ENCODE peak calls at places on chromosomes 12 and 14, in four cellular contexts. F is anterior cingulate cortex; P is HCEC 1CT; E is stimulated activated CD4-positive, alpha-beta T cell treated with anti-CD3 and anti-CD28 coated beads, Interleukin-2, amount 100 ng/mL, for 48 hours. J is an unnamed sample.

GRCh38 chr14:68146812-68147211 is 327.2 kb downstream of the RAD51B start:
- DNase-seq in E (no peak), P (peak; percentile 98), F (no peak), J (peak; percentile 96)

GRCh38 chr14:67166450-67166853 is 22.8 kb upstream of the GARIN2 start:
- DNase-seq in P (peak; percentile 41), F (peak; percentile 34), E (peak; percentile 30), J (peak; percentile 68)

GRCh38 chr14:36223558-36223957 is 47.0 kb upstream of the PTCSC3 start:
- DNase-seq in P (no peak), E (no peak), F (no peak), J (no peak)

GRCh38 chr14:93044601-93045000 is 71.1 kb downstream of the ITPK1 start:
- DNase-seq in P (no peak), F (no peak), E (no peak), J (no peak)

GRCh38 chr14:31326111-31326510 is 94.2 kb downstream of the HEATR5A start:
- DNase-seq in F (no peak), E (no peak), P (peak; percentile 53), J (peak; percentile 51)

GRCh38 chr12:98745578-98746391 is 100.7 kb downstream of the APAF1 start:
- DNase-seq in E (peak; percentile 20), F (no peak), P (no peak), J (no peak)

GRCh38 chr12:66707002-66707697 is 28.3 kb upstream of the GRIP1 start:
- DNase-seq in P (no peak), F (no peak), E (no peak), J (no peak)

GRCh38 chr14:55707365-55707804 is 127.4 kb downstream of the KTN1 start:
- DNase-seq in F (no peak), E (no peak), P (peak; percentile 58), J (peak; percentile 71)

J was measured in ELR.